ENCODE peak calls at places on chromosomes 7 and 10, in nine cellular contexts. A is thyroid gland, F is transverse colon, L is A549, S is IMR-90, K is heart left ventricle, O is H1, M is body of pancreas, N is stomach. X is an unnamed sample.

GRCh38 chr7:151124899-151125399 is 38.7 kb downstream of the AGAP3 start:
- DNase-seq in A (no peak), F (no peak), L (no peak), S (no peak), K (no peak), O (no peak), M (no peak), N (no peak), X (no peak)

GRCh38 chr7:128131701-128132100 is 100.5 kb upstream of the LRRC4 start:
- DNase-seq in A (no peak), F (no peak), L (no peak), S (no peak), K (no peak), O (no peak), M (no peak), N (no peak), X (no peak)

GRCh38 chr7:98569606-98570337 is 47.3 kb upstream of the NPTX2 start:
- DNase-seq in A (no peak), F (peak), L (no peak), S (no peak), K (peak), O (no peak), M (peak), N (no peak), X (peak)

GRCh38 chr7:111029141-111029572 is 61.8 kb upstream of the LRRN3 start:
- DNase-seq in A (no peak), F (no peak), L (no peak), S (no peak), K (no peak), O (no peak), M (no peak), N (no peak), X (no peak)

GRCh38 chr7:13551503-13551902 is 438.0 kb downstream of the ETV1 start:
- DNase-seq in A (no peak), F (no peak), L (no peak), S (no peak), K (no peak), O (no peak), M (no peak), N (no peak), X (no peak)

GRCh38 chr10:131187886-131188285 is 123.6 kb downstream of the TCERG1L start:
- DNase-seq in A (no peak), F (no peak), L (no peak), S (no peak), K (no peak), O (no peak), M (no peak), N (no peak), X (no peak)

GRCh38 chr10:99621454-99622246 is 1.4 kb upstream of the SLC25A28 start:
- DNase-seq in A (no peak), F (no peak), L (no peak), S (no peak), K (no peak), O (no peak), M (no peak), N (no peak), X (no peak)

GRCh38 chr7:137978464-137979237 is 23.2 kb downstream of the CREB3L2 start:
- DNase-seq in A (no peak), F (peak), L (peak), S (peak), K (peak), O (no peak), M (peak), N (no peak), X (peak)

GRCh38 chr7:116417593-116418345 is 81.8 kb upstream of the CAV2 start:
- DNase-seq in A (no peak), F (no peak), L (peak), S (peak), K (no peak), O (no peak), M (no peak), N (no peak), X (no peak)

GRCh38 chr10:79054203-79055099 is 14.3 kb upstream of the ZMIZ1 start:
- DNase-seq in A (peak), F (peak), L (no peak), S (no peak), K (peak), O (no peak), M (peak), N (peak), X (no peak)

GRCh38 chr7:24668922-24669635 is 88.2 kb downstream of the GSDME start:
- DNase-seq in A (no peak), F (peak), L (peak), S (peak), K (no peak), O (no peak), M (no peak), N (no peak), X (no peak)

GRCh38 chr10:119315128-119316001 is 108.0 kb downstream of the GRK5 start:
- DNase-seq in A (peak), F (peak), L (peak), S (peak), K (peak), O (no peak), M (no peak), N (no peak), X (peak)

GRCh38 chr7:3260425-3260762 is 40.7 kb upstream of the SDK1 start:
- DNase-seq in A (no peak), F (no peak), L (no peak), S (peak), K (no peak), O (no peak), M (no peak), N (no peak), X (no peak)

GRCh38 chr10:110353244-110354119 is 48.8 kb upstream of the SMNDC1 start:
- DNase-seq in A (no peak), F (peak), L (peak), S (peak), K (no peak), O (no peak), M (no peak), N (no peak), X (no peak)

GRCh38 chr10:89651916-89652573 is 7.0 kb upstream of the PANK1 start:
- DNase-seq in A (no peak), F (no peak), L (no peak), S (no peak), K (no peak), O (no peak), M (no peak), N (no peak), X (no peak)

GRCh38 chr7:1673581-1674102 is 3.6 kb downstream of the ELFN1 start:
- DNase-seq in A (no peak), F (no peak), L (no peak), S (no peak), K (no peak), O (no peak), M (no peak), N (no peak), X (no peak)

GRCh38 chr10:99975106-99975829 is 34.5 kb downstream of the DNMBP start:
- DNase-seq in A (no peak), F (no peak), L (no peak), S (no peak), K (no peak), O (no peak), M (no peak), N (no peak), X (no peak)

GRCh38 chr7:39589323-39590111 is 23.3 kb downstream of the YAE1 start:
- DNase-seq in A (no peak), F (no peak), L (peak), S (peak), K (no peak), O (peak), M (peak), N (no peak), X (no peak)

GRCh38 chr7:106521541-106521940 is 139.4 kb downstream of the CCDC71L start:
- DNase-seq in A (no peak), F (no peak), L (no peak), S (no peak), K (no peak), O (no peak), M (no peak), N (no peak), X (no peak)

GRCh38 chr10:99993994-99994689 is 15.6 kb downstream of the DNMBP start:
- DNase-seq in A (peak), F (peak), L (no peak), S (peak), K (peak), O (no peak), M (peak), N (peak), X (peak)

GRCh38 chr10:59303018-59303417 is 59.3 kb downstream of the FAM13C start:
- DNase-seq in A (no peak), F (no peak), L (no peak), S (no peak), K (no peak), O (no peak), M (no peak), N (no peak), X (no peak)

GRCh38 chr7:94324380-94325120 is 70.1 kb upstream of the COL1A2 start:
- DNase-seq in A (no peak), F (no peak), L (no peak), S (peak), K (no peak), O (no peak), M (no peak), N (no peak), X (no peak)

GRCh38 chr10:70753841-70754621 is 31.1 kb downstream of the TBATA start:
- DNase-seq in A (peak), F (no peak), L (no peak), S (peak), K (no peak), O (no peak), M (no peak), N (no peak), X (no peak)

GRCh38 chr10:95413608-95414007 is 122.8 kb upstream of the PDLIM1 start:
- DNase-seq in A (no peak), F (no peak), L (no peak), S (no peak), K (peak), O (no peak), M (no peak), N (no peak), X (no peak)

GRCh38 chr10:95408931-95409873 is 118.4 kb upstream of the PDLIM1 start:
- DNase-seq in A (no peak), F (no peak), L (no peak), S (no peak), K (no peak), O (no peak), M (no peak), N (no peak), X (no peak)

GRCh38 chr10:95414016-95414830 is 123.4 kb upstream of the PDLIM1 start:
- DNase-seq in A (no peak), F (no peak), L (no peak), S (no peak), K (peak), O (no peak), M (no peak), N (no peak), X (no peak)

GRCh38 chr10:95408148-95408930 is 117.5 kb upstream of the PDLIM1 start:
- DNase-seq in A (no peak), F (no peak), L (no peak), S (no peak), K (no peak), O (no peak), M (no peak), N (no peak), X (no peak)

DNA sequence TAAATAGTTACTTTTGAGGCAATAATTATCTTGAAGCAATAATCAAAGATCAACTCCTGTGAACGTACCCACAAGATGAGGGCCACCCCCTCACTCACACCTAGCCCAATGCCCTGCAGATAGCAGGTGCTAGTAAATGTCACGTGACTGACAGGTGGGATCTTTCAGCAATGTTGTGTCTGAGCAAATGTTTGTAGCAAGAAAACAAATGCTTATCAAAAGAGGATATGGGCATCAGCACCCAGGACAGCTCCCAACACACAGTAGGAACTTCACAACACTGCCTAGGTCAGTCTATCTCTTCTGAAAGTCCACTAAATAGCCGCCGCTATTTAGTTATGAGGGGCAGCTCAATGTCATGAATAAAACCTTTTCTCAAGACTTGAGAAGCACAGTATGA is 120.8 kb upstream of the PDLIM1 start:
- DNase-seq in A (no peak), F (no peak), L (no peak), S (no peak), K (no peak), O (no peak), M (no peak), N (no peak), X (no peak)
- H3K27ac ChIP-seq in A (no peak), F (peak), L (no peak), S (no peak), K (peak), O (no peak), M (no peak), N (peak), X (peak)

GRCh38 chr10:29734640-29734979 is 99.8 kb upstream of the SVIL start:
- DNase-seq in A (no peak), F (no peak), L (no peak), S (no peak), K (no peak), O (no peak), M (no peak), N (no peak), X (no peak)

GRCh38 chr10:29734980-29735627 is 100.3 kb upstream of the SVIL start:
- DNase-seq in A (peak), F (peak), L (peak), S (no peak), K (peak), O (no peak), M (peak), N (peak), X (peak)

GRCh38 chr10:29735628-29736324 is 101.0 kb upstream of the SVIL start:
- DNase-seq in A (peak), F (peak), L (peak), S (peak), K (peak), O (peak), M (peak), N (peak), X (peak)

GRCh38 chr10:29737209-29737565 is 102.4 kb upstream of the SVIL start:
- DNase-seq in A (no peak), F (no peak), L (no peak), S (no peak), K (no peak), O (no peak), M (no peak), N (no peak), X (no peak)

DNA sequence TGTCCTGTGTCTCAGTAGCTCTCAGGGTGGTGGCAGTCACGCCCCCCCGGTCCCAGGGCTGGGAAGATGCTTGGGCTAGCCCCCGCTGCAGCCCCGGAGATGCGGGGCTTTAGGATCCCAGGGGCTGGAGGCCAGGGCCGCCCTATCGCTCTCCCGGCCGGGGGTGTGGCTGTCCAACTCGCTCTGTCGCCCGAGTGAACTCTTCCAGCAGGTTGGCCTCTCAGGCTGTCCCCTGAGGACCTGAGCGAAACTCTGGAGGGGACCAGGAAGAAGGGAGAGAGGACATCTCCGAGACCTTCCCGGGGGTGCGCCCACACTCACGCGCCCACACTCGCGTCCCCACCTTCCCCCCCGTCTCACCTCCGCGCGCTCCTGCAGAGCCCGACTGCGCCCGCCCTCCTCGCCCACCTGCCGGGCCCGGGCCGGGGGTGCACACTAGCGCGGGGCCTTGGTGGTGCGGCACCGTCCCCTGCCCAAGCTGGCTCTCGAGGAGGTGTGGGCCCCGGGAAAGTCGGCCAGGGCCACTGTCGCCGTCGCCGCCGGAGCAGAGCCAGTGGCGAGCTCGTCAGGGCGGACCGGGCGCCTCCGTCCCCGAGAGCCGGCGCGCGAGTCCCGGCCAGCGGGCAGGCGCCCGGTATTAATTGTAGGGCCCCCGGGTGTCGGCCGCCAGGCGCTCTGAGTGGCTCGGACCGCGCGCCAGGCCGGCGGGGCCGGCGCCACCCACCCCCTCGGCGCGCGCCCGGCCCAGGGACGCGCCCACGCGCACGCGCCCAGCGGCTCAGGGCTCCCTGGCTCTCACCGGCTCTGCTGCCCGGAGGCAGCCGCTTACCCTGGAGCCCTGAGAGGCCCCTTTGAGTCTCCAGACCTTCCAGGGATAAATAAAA is 101.8 kb upstream of the SVIL start:
- DNase-seq in A (peak), F (peak), L (peak), S (peak), K (peak), O (no peak), M (peak), N (peak), X (peak)
- TF ChIP-seq POLR2A in A (peak), F (peak), L (peak), S (no peak), K (peak), O (no peak), M (peak), N (no peak), X (peak)

DNA sequence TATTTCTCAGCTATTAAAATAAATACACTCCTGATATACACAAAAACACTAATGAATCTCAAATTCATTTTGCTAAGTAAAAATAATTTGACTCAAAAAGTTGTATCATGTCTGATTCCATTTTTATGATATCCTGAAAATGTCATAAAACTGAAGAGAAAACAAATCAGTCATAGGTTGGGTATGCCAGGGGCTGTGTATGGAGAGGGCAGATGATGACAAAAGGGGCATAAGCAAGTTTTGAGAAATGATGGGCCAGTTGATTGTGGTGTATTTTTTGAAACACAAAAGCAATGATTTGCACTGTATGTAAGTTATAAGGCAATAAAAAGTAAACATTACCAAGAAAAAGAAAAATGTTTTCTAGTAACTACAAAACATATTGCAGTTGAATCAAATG is 35.3 kb upstream of the ING3 start:
- DNase-seq in A (no peak), F (no peak), L (no peak), S (no peak), K (no peak), O (no peak), M (no peak), N (no peak), X (no peak)
- H3K27ac ChIP-seq in A (no peak), F (no peak), L (no peak), S (no peak), K (no peak), O (no peak), M (no peak), N (no peak), X (no peak)

DNA sequence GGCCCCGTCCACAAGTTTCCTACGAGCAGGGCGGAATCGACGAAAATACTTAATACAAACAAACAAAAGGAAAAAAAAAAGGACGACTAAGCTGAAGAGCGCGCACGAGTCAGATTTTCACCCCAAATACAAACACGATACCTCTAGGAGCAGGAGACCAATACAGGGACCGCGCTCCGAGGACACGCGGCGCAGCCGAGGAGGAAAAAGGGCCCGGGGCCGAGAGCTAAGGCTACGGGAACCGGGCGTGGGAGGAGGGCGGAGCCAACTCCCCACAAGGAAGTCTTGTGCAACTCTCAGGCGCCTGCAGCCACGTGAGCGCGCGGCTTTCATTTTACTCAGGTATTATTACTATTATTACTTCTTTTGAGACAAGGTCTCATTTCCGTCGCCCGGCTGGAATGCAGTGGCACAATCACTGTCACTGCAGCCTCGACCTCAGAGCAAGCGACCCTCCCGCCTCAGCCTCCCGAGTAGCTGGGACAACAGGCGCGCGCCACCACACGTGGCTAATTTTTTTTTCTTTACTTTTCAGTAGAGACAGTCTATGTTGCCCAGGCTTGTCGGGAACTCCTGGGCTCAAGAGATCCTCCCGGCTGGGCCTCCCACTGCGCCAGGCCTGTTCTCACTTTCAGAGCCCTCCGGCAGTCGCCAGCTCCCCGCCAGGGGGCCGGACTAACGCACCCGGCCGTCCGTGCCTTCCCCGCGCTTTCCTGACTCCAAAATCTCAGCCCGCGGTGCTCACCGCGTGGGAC is 1.2 kb downstream of the HNRNPF start:
- DNase-seq in A (peak), F (peak), L (peak), S (peak), K (peak), O (no peak), M (peak), N (peak), X (peak)
- TF ChIP-seq POLR2A in A (no peak), F (peak), L (peak), S (peak), K (no peak), O (peak), M (peak), N (no peak), X (peak)

GRCh38 chr7:157803906-157804305 is 467.1 kb downstream of the DNAJB6 start:
- DNase-seq in A (no peak), F (no peak), L (no peak), S (no peak), K (no peak), O (no peak), M (no peak), N (no peak), X (no peak)
- H3K27ac ChIP-seq in A (no peak), F (no peak), L (no peak), S (no peak), K (no peak), O (no peak), M (no peak), N (no peak), X (no peak)

GRCh38 chr7:107964510-107964909 is 38.5 kb downstream of the LAMB1 start:
- DNase-seq in A (no peak), F (no peak), L (no peak), S (no peak), K (no peak), O (no peak), M (no peak), N (no peak), X (no peak)
- TF ChIP-seq POLR2A in A (no peak), F (no peak), L (no peak), S (no peak), K (no peak), O (no peak), M (no peak), N (no peak), X (no peak)